ENCODE peak calls at places on chromosomes 5 and 9, in four cellular contexts. M, Z, O and E are unnamed samples.

GRCh38 chr5:168658394-168658793 is 79.2 kb upstream of the PANK3 start:
- DNase-seq in O (no peak), M (no peak), Z (no peak), E (no peak)

GRCh38 chr5:139863855-139864558 is 68.4 kb downstream of the PSD2 start:
- DNase-seq in O (peak; percentile 49), M (peak; percentile 87), Z (peak; percentile 0), E (no peak)

GRCh38 chr5:6758201-6758600 is 45.0 kb downstream of the TENT4A start:
- DNase-seq in O (no peak), Z (no peak), M (peak; percentile 56), E (no peak)

GRCh38 chr5:115559524-115559923 is 14.9 kb upstream of the FEM1C start:
- DNase-seq in M (no peak), O (no peak), Z (no peak), E (no peak)

GRCh38 chr5:151125421-151125820 is 32.2 kb downstream of the ANXA6 start:
- DNase-seq in Z (no peak), M (no peak), O (no peak), E (no peak)

GRCh38 chr9:106883626-106884190 is 20.7 kb downstream of the ZNF462 start:
- DNase-seq in Z (no peak), M (no peak), O (no peak), E (no peak)

GRCh38 chr9:76161546-76161945 is 232.7 kb downstream of the RFK start:
- DNase-seq in O (no peak), M (no peak), Z (no peak), E (no peak)

GRCh38 chr9:86082870-86083269 is 16.5 kb downstream of the GOLM1 start:
- DNase-seq in O (no peak), Z (no peak), M (no peak), E (no peak)

GRCh38 chr9:33106827-33107621 is 30.6 kb upstream of the SMU1 start:
- DNase-seq in M (peak; percentile 88), O (no peak), Z (no peak), E (no peak)

GRCh38 chr9:79969866-79970265 is 398.1 kb downstream of the TLE4 start:
- DNase-seq in M (no peak), Z (no peak), O (no peak), E (no peak)

GRCh38 chr9:72911816-72912215 is 41.0 kb downstream of the ALDH1A1 start:
- DNase-seq in M (no peak), Z (no peak), O (no peak), E (no peak)

GRCh38 chr5:134714120-134714519 is 24.2 kb upstream of the CAMLG start:
- DNase-seq in Z (no peak), O (no peak), M (no peak), E (no peak)

GRCh38 chr9:108535526-108535925 is 320.3 kb downstream of the ACTL7B start:
- DNase-seq in O (no peak), M (no peak), Z (no peak), E (no peak)

GRCh38 chr5:19886123-19886921 is 101.7 kb downstream of the CDH18 start:
- DNase-seq in M (no peak), Z (no peak), O (no peak), E (no peak)

GRCh38 chr9:81826541-81826906 is 101.7 kb upstream of the SPATA31D4 start:
- DNase-seq in Z (no peak), O (no peak), M (no peak), E (no peak)